ENCODE peak calls at places on chromosome 5, in ten cellular contexts. One of them, this sample, is unnamed.

GRCh38 chr5:115487750-115488149 is 56.8 kb downstream of the FEM1C start:
- DNase-seq in stimulated activated CD4-positive, alpha-beta T cell treated with anti-CD3 and anti-CD28 coated beads, Interleukin-12 subunit alpha, Interleukin-12 subunit beta, amount 100 ng/mL, for 48 hours: peak
- DNase-seq in AG20443: no peak
- DNase-seq in activated naive CD8-positive, alpha-beta T cell treated with anti-CD3 and anti-CD28 coated beads for 36 hours: peak
- DNase-seq in psoas muscle: no peak
- DNase-seq in neural progenitor cell: no peak
- DNase-seq in AG09319: no peak
- DNase-seq in D341Med: no peak
- DNase-seq in heart left ventricle: no peak
- DNase-seq in neural crest cell: no peak
- DNase-seq in this sample: no peak

GRCh38 chr5:132102101-132102701 is 28.6 kb downstream of the CSF2 start:
- DNase-seq in stimulated activated CD4-positive, alpha-beta T cell treated with anti-CD3 and anti-CD28 coated beads, Interleukin-12 subunit alpha, Interleukin-12 subunit beta, amount 100 ng/mL, for 48 hours: peak
- DNase-seq in AG20443: no peak
- DNase-seq in activated naive CD8-positive, alpha-beta T cell treated with anti-CD3 and anti-CD28 coated beads for 36 hours: peak
- DNase-seq in psoas muscle: no peak
- DNase-seq in neural progenitor cell: no peak
- DNase-seq in AG09319: no peak
- DNase-seq in D341Med: no peak
- DNase-seq in heart left ventricle: no peak
- DNase-seq in neural crest cell: no peak
- DNase-seq in this sample: peak

GRCh38 chr5:168666356-168666755 is 87.2 kb upstream of the PANK3 start:
- DNase-seq in stimulated activated CD4-positive, alpha-beta T cell treated with anti-CD3 and anti-CD28 coated beads, Interleukin-12 subunit alpha, Interleukin-12 subunit beta, amount 100 ng/mL, for 48 hours: no peak
- DNase-seq in AG20443: no peak
- DNase-seq in activated naive CD8-positive, alpha-beta T cell treated with anti-CD3 and anti-CD28 coated beads for 36 hours: no peak
- DNase-seq in psoas muscle: no peak
- DNase-seq in neural progenitor cell: no peak
- DNase-seq in AG09319: no peak
- DNase-seq in D341Med: no peak
- DNase-seq in heart left ventricle: no peak
- DNase-seq in neural crest cell: no peak
- DNase-seq in this sample: no peak

GRCh38 chr5:10133830-10134229 is 115.9 kb downstream of the ATPSCKMT start:
- DNase-seq in stimulated activated CD4-positive, alpha-beta T cell treated with anti-CD3 and anti-CD28 coated beads, Interleukin-12 subunit alpha, Interleukin-12 subunit beta, amount 100 ng/mL, for 48 hours: no peak
- DNase-seq in AG20443: peak
- DNase-seq in activated naive CD8-positive, alpha-beta T cell treated with anti-CD3 and anti-CD28 coated beads for 36 hours: no peak
- DNase-seq in psoas muscle: no peak
- DNase-seq in neural progenitor cell: no peak
- DNase-seq in AG09319: no peak
- DNase-seq in D341Med: no peak
- DNase-seq in heart left ventricle: no peak
- DNase-seq in neural crest cell: no peak
- DNase-seq in this sample: no peak

GRCh38 chr5:143968071-143968878 is 156.3 kb downstream of the HMHB1 start:
- DNase-seq in stimulated activated CD4-positive, alpha-beta T cell treated with anti-CD3 and anti-CD28 coated beads, Interleukin-12 subunit alpha, Interleukin-12 subunit beta, amount 100 ng/mL, for 48 hours: peak
- DNase-seq in AG20443: peak
- DNase-seq in activated naive CD8-positive, alpha-beta T cell treated with anti-CD3 and anti-CD28 coated beads for 36 hours: no peak
- DNase-seq in psoas muscle: no peak
- DNase-seq in neural progenitor cell: peak
- DNase-seq in AG09319: peak
- DNase-seq in D341Med: peak
- DNase-seq in heart left ventricle: no peak
- DNase-seq in neural crest cell: no peak
- DNase-seq in this sample: peak

GRCh38 chr5:115842089-115842881 is 550 bp downstream of the AP3S1 start:
- DNase-seq in stimulated activated CD4-positive, alpha-beta T cell treated with anti-CD3 and anti-CD28 coated beads, Interleukin-12 subunit alpha, Interleukin-12 subunit beta, amount 100 ng/mL, for 48 hours: no peak
- DNase-seq in AG20443: peak
- DNase-seq in activated naive CD8-positive, alpha-beta T cell treated with anti-CD3 and anti-CD28 coated beads for 36 hours: no peak
- DNase-seq in psoas muscle: no peak
- DNase-seq in neural progenitor cell: peak
- DNase-seq in AG09319: no peak
- DNase-seq in D341Med: peak
- DNase-seq in heart left ventricle: no peak
- DNase-seq in neural crest cell: peak
- DNase-seq in this sample: no peak

GRCh38 chr5:72499730-72500129 is 7.5 kb downstream of the ZNF366 start:
- DNase-seq in stimulated activated CD4-positive, alpha-beta T cell treated with anti-CD3 and anti-CD28 coated beads, Interleukin-12 subunit alpha, Interleukin-12 subunit beta, amount 100 ng/mL, for 48 hours: no peak
- DNase-seq in AG20443: no peak
- DNase-seq in activated naive CD8-positive, alpha-beta T cell treated with anti-CD3 and anti-CD28 coated beads for 36 hours: no peak
- DNase-seq in psoas muscle: peak
- DNase-seq in neural progenitor cell: peak
- DNase-seq in AG09319: no peak
- DNase-seq in D341Med: no peak
- DNase-seq in heart left ventricle: peak
- DNase-seq in neural crest cell: no peak
- DNase-seq in this sample: no peak

GRCh38 chr5:149485655-149486615 is 65.3 kb downstream of the CSNK1A1 start:
- DNase-seq in stimulated activated CD4-positive, alpha-beta T cell treated with anti-CD3 and anti-CD28 coated beads, Interleukin-12 subunit alpha, Interleukin-12 subunit beta, amount 100 ng/mL, for 48 hours: no peak
- DNase-seq in AG20443: peak
- DNase-seq in activated naive CD8-positive, alpha-beta T cell treated with anti-CD3 and anti-CD28 coated beads for 36 hours: no peak
- DNase-seq in psoas muscle: peak
- DNase-seq in neural progenitor cell: no peak
- DNase-seq in AG09319: peak
- DNase-seq in D341Med: no peak
- DNase-seq in heart left ventricle: peak
- DNase-seq in neural crest cell: no peak
- DNase-seq in this sample: peak

GRCh38 chr5:73111536-73111935 is 8.8 kb upstream of the TMEM171 start:
- DNase-seq in stimulated activated CD4-positive, alpha-beta T cell treated with anti-CD3 and anti-CD28 coated beads, Interleukin-12 subunit alpha, Interleukin-12 subunit beta, amount 100 ng/mL, for 48 hours: no peak
- DNase-seq in AG20443: no peak
- DNase-seq in activated naive CD8-positive, alpha-beta T cell treated with anti-CD3 and anti-CD28 coated beads for 36 hours: no peak
- DNase-seq in psoas muscle: no peak
- DNase-seq in neural progenitor cell: no peak
- DNase-seq in AG09319: no peak
- DNase-seq in D341Med: no peak
- DNase-seq in heart left ventricle: no peak
- DNase-seq in neural crest cell: no peak
- DNase-seq in this sample: no peak

GRCh38 chr5:71938886-71939285 is 168.4 kb upstream of the MAP1B start:
- DNase-seq in stimulated activated CD4-positive, alpha-beta T cell treated with anti-CD3 and anti-CD28 coated beads, Interleukin-12 subunit alpha, Interleukin-12 subunit beta, amount 100 ng/mL, for 48 hours: no peak
- DNase-seq in AG20443: no peak
- DNase-seq in activated naive CD8-positive, alpha-beta T cell treated with anti-CD3 and anti-CD28 coated beads for 36 hours: no peak
- DNase-seq in psoas muscle: no peak
- DNase-seq in neural progenitor cell: no peak
- DNase-seq in AG09319: no peak
- DNase-seq in D341Med: no peak
- DNase-seq in heart left ventricle: no peak
- DNase-seq in neural crest cell: no peak
- DNase-seq in this sample: no peak

GRCh38 chr5:108315829-108316228 is 66.1 kb downstream of the FBXL17 start:
- DNase-seq in stimulated activated CD4-positive, alpha-beta T cell treated with anti-CD3 and anti-CD28 coated beads, Interleukin-12 subunit alpha, Interleukin-12 subunit beta, amount 100 ng/mL, for 48 hours: no peak
- DNase-seq in AG20443: no peak
- DNase-seq in activated naive CD8-positive, alpha-beta T cell treated with anti-CD3 and anti-CD28 coated beads for 36 hours: no peak
- DNase-seq in psoas muscle: no peak
- DNase-seq in neural progenitor cell: no peak
- DNase-seq in AG09319: no peak
- DNase-seq in D341Med: no peak
- DNase-seq in heart left ventricle: no peak
- DNase-seq in neural crest cell: no peak
- DNase-seq in this sample: no peak

GRCh38 chr5:110106750-110107149 is 417.0 kb downstream of the MAN2A1 start:
- DNase-seq in stimulated activated CD4-positive, alpha-beta T cell treated with anti-CD3 and anti-CD28 coated beads, Interleukin-12 subunit alpha, Interleukin-12 subunit beta, amount 100 ng/mL, for 48 hours: no peak
- DNase-seq in AG20443: no peak
- DNase-seq in activated naive CD8-positive, alpha-beta T cell treated with anti-CD3 and anti-CD28 coated beads for 36 hours: no peak
- DNase-seq in psoas muscle: no peak
- DNase-seq in neural progenitor cell: no peak
- DNase-seq in AG09319: no peak
- DNase-seq in D341Med: no peak
- DNase-seq in heart left ventricle: no peak
- DNase-seq in neural crest cell: no peak
- DNase-seq in this sample: no peak

GRCh38 chr5:125274938-125275759 is 528.7 kb upstream of the ZNF608 start:
- DNase-seq in stimulated activated CD4-positive, alpha-beta T cell treated with anti-CD3 and anti-CD28 coated beads, Interleukin-12 subunit alpha, Interleukin-12 subunit beta, amount 100 ng/mL, for 48 hours: no peak
- DNase-seq in AG20443: no peak
- DNase-seq in activated naive CD8-positive, alpha-beta T cell treated with anti-CD3 and anti-CD28 coated beads for 36 hours: no peak
- DNase-seq in psoas muscle: no peak
- DNase-seq in neural progenitor cell: no peak
- DNase-seq in AG09319: no peak
- DNase-seq in D341Med: no peak
- DNase-seq in heart left ventricle: no peak
- DNase-seq in neural crest cell: no peak
- DNase-seq in this sample: no peak

GRCh38 chr5:130890610-130891009 is 274.4 kb downstream of the HINT1 start:
- DNase-seq in stimulated activated CD4-positive, alpha-beta T cell treated with anti-CD3 and anti-CD28 coated beads, Interleukin-12 subunit alpha, Interleukin-12 subunit beta, amount 100 ng/mL, for 48 hours: no peak
- DNase-seq in AG20443: no peak
- DNase-seq in activated naive CD8-positive, alpha-beta T cell treated with anti-CD3 and anti-CD28 coated beads for 36 hours: no peak
- DNase-seq in psoas muscle: no peak
- DNase-seq in neural progenitor cell: no peak
- DNase-seq in AG09319: no peak
- DNase-seq in D341Med: no peak
- DNase-seq in heart left ventricle: no peak
- DNase-seq in neural crest cell: no peak
- DNase-seq in this sample: no peak

GRCh38 chr5:88881566-88881965 is 1.4 kb downstream of the MEF2C start:
- DNase-seq in stimulated activated CD4-positive, alpha-beta T cell treated with anti-CD3 and anti-CD28 coated beads, Interleukin-12 subunit alpha, Interleukin-12 subunit beta, amount 100 ng/mL, for 48 hours: no peak
- DNase-seq in AG20443: no peak
- DNase-seq in activated naive CD8-positive, alpha-beta T cell treated with anti-CD3 and anti-CD28 coated beads for 36 hours: no peak
- DNase-seq in psoas muscle: no peak
- DNase-seq in neural progenitor cell: no peak
- DNase-seq in AG09319: no peak
- DNase-seq in D341Med: no peak
- DNase-seq in heart left ventricle: peak
- DNase-seq in neural crest cell: no peak
- DNase-seq in this sample: peak

GRCh38 chr5:19270153-19270552 is 717.8 kb downstream of the CDH18 start:
- DNase-seq in stimulated activated CD4-positive, alpha-beta T cell treated with anti-CD3 and anti-CD28 coated beads, Interleukin-12 subunit alpha, Interleukin-12 subunit beta, amount 100 ng/mL, for 48 hours: no peak
- DNase-seq in AG20443: no peak
- DNase-seq in activated naive CD8-positive, alpha-beta T cell treated with anti-CD3 and anti-CD28 coated beads for 36 hours: no peak
- DNase-seq in psoas muscle: no peak
- DNase-seq in neural progenitor cell: peak
- DNase-seq in AG09319: no peak
- DNase-seq in D341Med: peak
- DNase-seq in heart left ventricle: no peak
- DNase-seq in neural crest cell: no peak
- DNase-seq in this sample: no peak

GRCh38 chr5:79240561-79240960 is 4.6 kb downstream of the JMY start:
- DNase-seq in stimulated activated CD4-positive, alpha-beta T cell treated with anti-CD3 and anti-CD28 coated beads, Interleukin-12 subunit alpha, Interleukin-12 subunit beta, amount 100 ng/mL, for 48 hours: no peak
- DNase-seq in AG20443: no peak
- DNase-seq in activated naive CD8-positive, alpha-beta T cell treated with anti-CD3 and anti-CD28 coated beads for 36 hours: no peak
- DNase-seq in psoas muscle: no peak
- DNase-seq in neural progenitor cell: no peak
- DNase-seq in AG09319: no peak
- DNase-seq in D341Med: no peak
- DNase-seq in heart left ventricle: no peak
- DNase-seq in neural crest cell: no peak
- DNase-seq in this sample: no peak

GRCh38 chr5:135179308-135179980 is 145.4 kb upstream of the PITX1 start:
- DNase-seq in stimulated activated CD4-positive, alpha-beta T cell treated with anti-CD3 and anti-CD28 coated beads, Interleukin-12 subunit alpha, Interleukin-12 subunit beta, amount 100 ng/mL, for 48 hours: no peak
- DNase-seq in AG20443: no peak
- DNase-seq in activated naive CD8-positive, alpha-beta T cell treated with anti-CD3 and anti-CD28 coated beads for 36 hours: no peak
- DNase-seq in psoas muscle: no peak
- DNase-seq in neural progenitor cell: peak
- DNase-seq in AG09319: no peak
- DNase-seq in D341Med: no peak
- DNase-seq in heart left ventricle: no peak
- DNase-seq in neural crest cell: no peak
- DNase-seq in this sample: no peak

GRCh38 chr5:61332891-61333350 is 863 bp downstream of the ZSWIM6 start:
- DNase-seq in stimulated activated CD4-positive, alpha-beta T cell treated with anti-CD3 and anti-CD28 coated beads, Interleukin-12 subunit alpha, Interleukin-12 subunit beta, amount 100 ng/mL, for 48 hours: no peak
- DNase-seq in AG20443: peak
- DNase-seq in activated naive CD8-positive, alpha-beta T cell treated with anti-CD3 and anti-CD28 coated beads for 36 hours: peak
- DNase-seq in psoas muscle: peak
- DNase-seq in neural progenitor cell: peak
- DNase-seq in AG09319: no peak
- DNase-seq in D341Med: peak
- DNase-seq in heart left ventricle: peak
- DNase-seq in neural crest cell: no peak
- DNase-seq in this sample: peak

GRCh38 chr5:107378218-107378899 is 292.4 kb downstream of the EFNA5 start:
- DNase-seq in stimulated activated CD4-positive, alpha-beta T cell treated with anti-CD3 and anti-CD28 coated beads, Interleukin-12 subunit alpha, Interleukin-12 subunit beta, amount 100 ng/mL, for 48 hours: no peak
- DNase-seq in AG20443: no peak
- DNase-seq in activated naive CD8-positive, alpha-beta T cell treated with anti-CD3 and anti-CD28 coated beads for 36 hours: no peak
- DNase-seq in psoas muscle: no peak
- DNase-seq in neural progenitor cell: no peak
- DNase-seq in AG09319: no peak
- DNase-seq in D341Med: no peak
- DNase-seq in heart left ventricle: no peak
- DNase-seq in neural crest cell: no peak
- DNase-seq in this sample: no peak

GRCh38 chr5:16797949-16798348 is 138.1 kb downstream of the MYO10 start:
- DNase-seq in stimulated activated CD4-positive, alpha-beta T cell treated with anti-CD3 and anti-CD28 coated beads, Interleukin-12 subunit alpha, Interleukin-12 subunit beta, amount 100 ng/mL, for 48 hours: no peak
- DNase-seq in AG20443: no peak
- DNase-seq in activated naive CD8-positive, alpha-beta T cell treated with anti-CD3 and anti-CD28 coated beads for 36 hours: no peak
- DNase-seq in psoas muscle: no peak
- DNase-seq in neural progenitor cell: no peak
- DNase-seq in AG09319: no peak
- DNase-seq in D341Med: no peak
- DNase-seq in heart left ventricle: no peak
- DNase-seq in neural crest cell: no peak
- DNase-seq in this sample: no peak

GRCh38 chr5:40791715-40792139 is 6.4 kb downstream of the PRKAA1 start:
- DNase-seq in stimulated activated CD4-positive, alpha-beta T cell treated with anti-CD3 and anti-CD28 coated beads, Interleukin-12 subunit alpha, Interleukin-12 subunit beta, amount 100 ng/mL, for 48 hours: no peak
- DNase-seq in AG20443: no peak
- DNase-seq in activated naive CD8-positive, alpha-beta T cell treated with anti-CD3 and anti-CD28 coated beads for 36 hours: no peak
- DNase-seq in psoas muscle: no peak
- DNase-seq in neural progenitor cell: no peak
- DNase-seq in AG09319: no peak
- DNase-seq in D341Med: no peak
- DNase-seq in heart left ventricle: no peak
- DNase-seq in neural crest cell: no peak
- DNase-seq in this sample: peak

GRCh38 chr5:168833936-168834335 is 254.8 kb upstream of the PANK3 start:
- DNase-seq in stimulated activated CD4-positive, alpha-beta T cell treated with anti-CD3 and anti-CD28 coated beads, Interleukin-12 subunit alpha, Interleukin-12 subunit beta, amount 100 ng/mL, for 48 hours: no peak
- DNase-seq in AG20443: no peak
- DNase-seq in activated naive CD8-positive, alpha-beta T cell treated with anti-CD3 and anti-CD28 coated beads for 36 hours: no peak
- DNase-seq in psoas muscle: no peak
- DNase-seq in neural progenitor cell: peak
- DNase-seq in AG09319: no peak
- DNase-seq in D341Med: no peak
- DNase-seq in heart left ventricle: no peak
- DNase-seq in neural crest cell: no peak
- DNase-seq in this sample: no peak

GRCh38 chr5:167908596-167908995 is 382.8 kb upstream of the WWC1 start:
- DNase-seq in stimulated activated CD4-positive, alpha-beta T cell treated with anti-CD3 and anti-CD28 coated beads, Interleukin-12 subunit alpha, Interleukin-12 subunit beta, amount 100 ng/mL, for 48 hours: no peak
- DNase-seq in AG20443: no peak
- DNase-seq in activated naive CD8-positive, alpha-beta T cell treated with anti-CD3 and anti-CD28 coated beads for 36 hours: no peak
- DNase-seq in psoas muscle: no peak
- DNase-seq in neural progenitor cell: no peak
- DNase-seq in AG09319: no peak
- DNase-seq in D341Med: no peak
- DNase-seq in heart left ventricle: no peak
- DNase-seq in neural crest cell: no peak
- DNase-seq in this sample: no peak

GRCh38 chr5:43309122-43309521 is 4.1 kb downstream of the HMGCS1 start:
- DNase-seq in stimulated activated CD4-positive, alpha-beta T cell treated with anti-CD3 and anti-CD28 coated beads, Interleukin-12 subunit alpha, Interleukin-12 subunit beta, amount 100 ng/mL, for 48 hours: no peak
- DNase-seq in AG20443: no peak
- DNase-seq in activated naive CD8-positive, alpha-beta T cell treated with anti-CD3 and anti-CD28 coated beads for 36 hours: no peak
- DNase-seq in psoas muscle: no peak
- DNase-seq in neural progenitor cell: peak
- DNase-seq in AG09319: no peak
- DNase-seq in D341Med: no peak
- DNase-seq in heart left ventricle: no peak
- DNase-seq in neural crest cell: no peak
- DNase-seq in this sample: no peak

GRCh38 chr5:132003982-132004381 is 7.5 kb downstream of the ACSL6 start:
- DNase-seq in stimulated activated CD4-positive, alpha-beta T cell treated with anti-CD3 and anti-CD28 coated beads, Interleukin-12 subunit alpha, Interleukin-12 subunit beta, amount 100 ng/mL, for 48 hours: no peak
- DNase-seq in AG20443: no peak
- DNase-seq in activated naive CD8-positive, alpha-beta T cell treated with anti-CD3 and anti-CD28 coated beads for 36 hours: no peak
- DNase-seq in psoas muscle: no peak
- DNase-seq in neural progenitor cell: no peak
- DNase-seq in AG09319: no peak
- DNase-seq in D341Med: no peak
- DNase-seq in heart left ventricle: no peak
- DNase-seq in neural crest cell: no peak
- DNase-seq in this sample: no peak

GRCh38 chr5:57366744-57367143 is 115.9 kb downstream of the ACTBL2 start:
- DNase-seq in stimulated activated CD4-positive, alpha-beta T cell treated with anti-CD3 and anti-CD28 coated beads, Interleukin-12 subunit alpha, Interleukin-12 subunit beta, amount 100 ng/mL, for 48 hours: no peak
- DNase-seq in AG20443: peak
- DNase-seq in activated naive CD8-positive, alpha-beta T cell treated with anti-CD3 and anti-CD28 coated beads for 36 hours: no peak
- DNase-seq in psoas muscle: no peak
- DNase-seq in neural progenitor cell: no peak
- DNase-seq in AG09319: no peak
- DNase-seq in D341Med: no peak
- DNase-seq in heart left ventricle: no peak
- DNase-seq in neural crest cell: no peak
- DNase-seq in this sample: no peak

GRCh38 chr5:101531031-101531430 is 627.9 kb upstream of the ST8SIA4 start:
- DNase-seq in stimulated activated CD4-positive, alpha-beta T cell treated with anti-CD3 and anti-CD28 coated beads, Interleukin-12 subunit alpha, Interleukin-12 subunit beta, amount 100 ng/mL, for 48 hours: no peak
- DNase-seq in AG20443: no peak
- DNase-seq in activated naive CD8-positive, alpha-beta T cell treated with anti-CD3 and anti-CD28 coated beads for 36 hours: no peak
- DNase-seq in psoas muscle: no peak
- DNase-seq in neural progenitor cell: no peak
- DNase-seq in AG09319: no peak
- DNase-seq in D341Med: no peak
- DNase-seq in heart left ventricle: no peak
- DNase-seq in neural crest cell: no peak
- DNase-seq in this sample: no peak